ENCODE peak calls at places on chromosomes 13 and 19, in ten cellular contexts. A is H9, V is IMR-90, M is astrocyte, Q is GM23338, P is neural progenitor cell, G is neuronal stem cell, U is mesenchymal stem cell, F is fibroblast of lung, R is OCI-LY7. N is an unnamed sample.

GRCh38 chr19:6113616-6114188 is 3.4 kb upstream of the RFX2 start:
- DNase-seq in A (no peak), V (no peak), M (no peak), Q (no peak), P (no peak), G (no peak), U (no peak), F (no peak), R (no peak), N (no peak)

GRCh38 chr19:56507446-56508281 is at the start of gene ZNF471:
- DNase-seq in A (peak; percentile 94), V (peak; percentile 98), M (peak; percentile 96), Q (peak; percentile 98), P (peak; percentile 96), G (peak; percentile 97), U (peak; percentile 99), F (peak; percentile 98), R (no peak), N (no peak)

GRCh38 chr13:59111711-59112110 is 1052.0 kb downstream of the DIAPH3 start:
- DNase-seq in A (no peak), V (peak; percentile 86), M (peak; percentile 91), Q (no peak), P (no peak), G (no peak), U (peak; percentile 73), F (peak; percentile 92), R (no peak), N (no peak)

GRCh38 chr13:33218426-33218825 is 67.1 kb downstream of the STARD13 start:
- DNase-seq in A (no peak), V (no peak), M (no peak), Q (no peak), P (no peak), G (no peak), U (no peak), F (no peak), R (no peak), N (no peak)

GRCh38 chr13:87122551-87122950 is 548.6 kb upstream of the SLITRK5 start:
- DNase-seq in A (no peak), V (peak; percentile 68), M (peak; percentile 49), Q (no peak), P (no peak), G (no peak), U (peak; percentile 38), F (peak; percentile 61), R (no peak), N (no peak)

GRCh38 chr19:31154021-31154420 is 195.2 kb downstream of the TSHZ3 start:
- DNase-seq in A (no peak), V (peak; percentile 4), M (peak; percentile 65), Q (no peak), P (no peak), G (no peak), U (no peak), F (peak; percentile 72), R (no peak), N (no peak)

GRCh38 chr19:10836478-10837325 is 690 bp upstream of the TMED1 start:
- DNase-seq in A (peak; percentile 82), V (no peak), M (peak; percentile 65), Q (peak; percentile 83), P (no peak), G (no peak), U (no peak), F (peak; percentile 77), R (peak; percentile 92), N (peak; percentile 96)

GRCh38 chr19:4052993-4053422 is 13.7 kb downstream of the ZBTB7A start:
- DNase-seq in A (no peak), V (no peak), M (no peak), Q (no peak), P (no peak), G (no peak), U (no peak), F (no peak), R (no peak), N (no peak)

GRCh38 chr19:18529782-18530181 is 7.9 kb upstream of the ELL start:
- DNase-seq in A (no peak), V (no peak), M (no peak), Q (no peak), P (no peak), G (no peak), U (no peak), F (no peak), R (no peak), N (no peak)

GRCh38 chr19:38290631-38291147 is 13.4 kb upstream of the C19orf33 start:
- DNase-seq in A (no peak), V (peak; percentile 98), M (peak; percentile 87), Q (no peak), P (no peak), G (no peak), U (peak; percentile 95), F (peak; percentile 91), R (no peak), N (no peak)

GRCh38 chr19:50162988-50163387 is at the start of gene IZUMO2:
- DNase-seq in A (peak; percentile 82), V (no peak), M (no peak), Q (peak; percentile 92), P (no peak), G (no peak), U (no peak), F (no peak), R (no peak), N (no peak)

GRCh38 chr13:100464006-100464405 is 124.6 kb downstream of the GGACT start:
- DNase-seq in A (no peak), V (no peak), M (peak; percentile 6), Q (no peak), P (no peak), G (no peak), U (no peak), F (peak; percentile 23), R (no peak), N (no peak)

DNA sequence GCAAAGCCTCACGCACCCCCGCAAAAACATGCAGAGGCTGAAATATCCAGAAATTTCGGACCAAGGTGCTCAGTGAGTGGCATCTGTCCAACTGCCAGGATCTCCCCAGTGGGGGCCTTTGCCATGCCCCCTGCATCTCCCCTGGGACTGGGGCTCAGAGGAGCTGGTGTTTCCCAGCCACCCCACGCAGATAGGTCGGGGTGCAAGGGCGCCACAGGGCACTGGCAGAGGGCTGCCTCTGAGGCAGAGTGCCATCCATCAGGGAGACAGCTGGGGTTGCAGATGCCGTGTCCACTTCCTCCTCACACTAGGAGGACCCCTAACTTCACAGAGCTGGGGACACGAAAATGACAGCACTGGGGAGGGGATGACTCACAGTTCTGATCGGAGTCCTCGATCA is 26.3 kb downstream of the IZUMO4 start:
- DNase-seq in A (no peak), V (no peak), M (no peak), Q (no peak), P (no peak), G (no peak), U (no peak), F (no peak), R (no peak), N (no peak)
- H3K27ac ChIP-seq in A (no peak overlapping the region), V (no peak overlapping the region), M (no peak overlapping the region), Q (no peak overlapping the region), P (no peak overlapping the region), G (no peak overlapping the region), U (no peak overlapping the region), F (no peak overlapping the region), R (no peak overlapping the region), N (no peak overlapping the region)

GRCh38 chr13:28059214-28059613 is 41.2 kb downstream of the FLT3 start:
- DNase-seq in A (peak; percentile 59), V (peak; percentile 15), M (no peak), Q (peak; percentile 83), P (peak; percentile 62), G (peak; percentile 9), U (peak; percentile 23), F (peak; percentile 4), R (peak; percentile 42), N (peak; percentile 76)

GRCh38 chr13:28056426-28056825 is 44.0 kb downstream of the FLT3 start:
- DNase-seq in A (no peak), V (no peak), M (no peak), Q (no peak), P (no peak), G (no peak), U (no peak), F (no peak), R (no peak), N (no peak)

GRCh38 chr13:28052945-28053344 is 47.4 kb downstream of the FLT3 start:
- DNase-seq in A (no peak), V (peak; percentile 41), M (no peak), Q (no peak), P (no peak), G (no peak), U (peak; percentile 53), F (no peak), R (no peak), N (no peak)

GRCh38 chr13:28056970-28057712 is 43.2 kb downstream of the FLT3 start:
- DNase-seq in A (no peak), V (no peak), M (no peak), Q (no peak), P (no peak), G (no peak), U (no peak), F (no peak), R (no peak), N (no peak)

GRCh38 chr13:28055362-28055761 is 45.0 kb downstream of the FLT3 start:
- DNase-seq in A (no peak), V (no peak), M (no peak), Q (no peak), P (no peak), G (no peak), U (no peak), F (no peak), R (no peak), N (no peak)
- H3K4me2 ChIP-seq in A (no peak overlapping the region), V (no peak overlapping the region), M (no peak overlapping the region), Q (no peak overlapping the region), P (no peak overlapping the region), G (no peak overlapping the region), U (no peak overlapping the region), F (no peak overlapping the region), R (no peak overlapping the region), N (no peak overlapping the region)

GRCh38 chr19:48867922-48868195 is 558 bp downstream of the PLEKHA4 start:
- DNase-seq in A (no peak), V (no peak), M (no peak), Q (no peak), P (peak; percentile 6), G (no peak), U (no peak), F (no peak), R (no peak), N (no peak)
- H3K27ac ChIP-seq in A (no peak overlapping the region), V (peak overlapping the region; percentile 82), M (peak overlapping the region; percentile 45), Q (peak overlapping the region; percentile 78), P (no peak overlapping the region), G (no peak overlapping the region), U (no peak overlapping the region), F (peak overlapping the region; percentile 86), R (no peak overlapping the region), N (no peak overlapping the region)

DNA sequence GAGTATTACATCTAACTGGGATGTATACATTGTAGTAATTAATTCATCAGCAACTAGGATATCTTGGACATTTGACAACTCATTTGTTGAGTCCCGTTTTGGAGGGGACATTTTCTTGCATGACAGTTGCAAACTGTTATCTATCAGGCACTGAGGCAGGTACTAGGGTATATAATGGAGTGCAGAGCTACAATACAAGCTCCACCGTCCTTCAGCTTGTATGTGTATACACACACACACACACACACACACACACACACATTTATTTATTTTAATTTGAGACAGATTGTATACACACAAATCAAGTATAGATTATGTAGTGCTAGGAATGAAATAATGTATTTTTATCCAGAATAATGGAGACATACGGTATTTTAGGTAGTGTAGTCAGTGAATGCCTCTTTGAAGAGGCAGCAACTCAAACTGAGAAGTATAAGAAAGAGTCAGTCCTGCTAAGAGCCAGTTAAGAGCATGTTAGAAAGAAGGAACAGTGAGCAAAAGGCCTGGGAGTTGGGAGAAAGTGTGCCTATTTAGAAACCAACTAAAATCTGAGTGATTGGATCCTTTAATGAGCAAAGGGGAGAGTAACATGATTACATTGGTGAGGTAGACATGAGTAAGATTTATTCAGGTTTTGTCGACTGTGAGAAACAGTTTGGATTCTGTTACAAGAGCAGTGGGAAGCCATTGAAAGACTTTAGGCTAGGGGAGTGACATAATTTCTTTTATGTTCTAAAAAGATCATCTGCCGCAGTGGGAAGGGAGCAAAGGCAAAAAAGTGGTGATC is 74.5 kb downstream of the NBEA start:
- DNase-seq in A (no peak), V (no peak), M (no peak), Q (no peak), P (peak; percentile 7), G (no peak), U (no peak), F (peak; percentile 5), R (no peak), N (no peak)
- H3K4me2 ChIP-seq in A (no peak overlapping the region), V (no peak overlapping the region), M (no peak overlapping the region), Q (no peak overlapping the region), P (peak overlapping the region; percentile 52), G (no peak overlapping the region), U (no peak overlapping the region), F (no peak overlapping the region), R (no peak overlapping the region), N (no peak overlapping the region)